ENCODE peak calls at places on chromosomes 13 and 19, in eight cellular contexts. D is upper lobe of right lung; Z is SW480; Y is iPS-NIHi11; V is B cell; G is HCT116; U is stimulated activated CD4-positive, alpha-beta T cell treated with anti-CD3 and anti-CD28 coated beads, Interleukin-4, amount 100 ng/mL, for 4 hours; R is NCI-H1436. K is an unnamed sample.

GRCh38 chr19:20661150-20661819 is at the start of gene ZNF626:
- DNase-seq in G (no peak), R (peak; percentile 87), Y (peak; percentile 89), D (peak; percentile 93), Z (no peak), U (peak; percentile 80), V (peak; percentile 96), K (peak; percentile 1)

GRCh38 chr13:59459972-59460371 is 703.8 kb downstream of the DIAPH3 start:
- DNase-seq in V (no peak), G (no peak), Z (no peak), D (no peak), U (no peak), R (no peak), Y (no peak), K (no peak)

GRCh38 chr13:39039033-39039432 is 777 bp downstream of the NHLRC3 start:
- DNase-seq in V (no peak), Z (no peak), D (no peak), Y (no peak), R (no peak), G (no peak), U (no peak), K (no peak)

GRCh38 chr13:99191900-99192399 is 8.7 kb upstream of the UBAC2 start:
- DNase-seq in V (no peak), Z (no peak), D (no peak), Y (no peak), G (no peak), R (no peak), U (no peak), K (no peak)

GRCh38 chr13:97567510-97568243 is 133.7 kb downstream of the RAP2A start:
- DNase-seq in G (peak; percentile 40), Z (peak; percentile 81), V (no peak), U (no peak), R (no peak), D (peak; percentile 77), Y (peak; percentile 62), K (no peak)

GRCh38 chr13:27704681-27705080 is 83.0 kb downstream of the POLR1D start:
- DNase-seq in V (no peak), R (no peak), Z (no peak), D (no peak), G (no peak), Y (no peak), U (no peak), K (no peak)

GRCh38 chr13:92941167-92941566 is 285.4 kb upstream of the GPC6 start:
- DNase-seq in U (no peak), G (no peak), Z (no peak), D (no peak), R (no peak), Y (no peak), V (no peak), K (no peak)

GRCh38 chr19:34555447-34555846 is 73.9 kb downstream of the WTIP start:
- DNase-seq in D (no peak), R (no peak), U (no peak), G (peak; percentile 24), V (no peak), Y (peak; percentile 63), Z (peak; percentile 46), K (no peak)

GRCh38 chr19:2877398-2878331 is 10.5 kb downstream of the ZNF556 start:
- DNase-seq in U (no peak), R (no peak), Z (no peak), Y (no peak), G (no peak), D (no peak), V (no peak), K (no peak)

GRCh38 chr13:64029343-64030093 is 2613.9 kb upstream of the PCDH20 start:
- DNase-seq in Z (no peak), Y (no peak), G (no peak), R (no peak), D (peak; percentile 67), V (no peak), U (no peak), K (no peak)

GRCh38 chr13:67967031-67967430 is 736.9 kb upstream of the PCDH9 start:
- DNase-seq in R (no peak), Z (no peak), U (no peak), D (no peak), V (no peak), Y (no peak), G (no peak), K (no peak)

GRCh38 chr13:51814071-51814470 is 10.1 kb upstream of the DHRS12 start:
- DNase-seq in V (no peak), Z (no peak), Y (no peak), U (no peak), D (no peak), G (no peak), R (no peak), K (no peak)

GRCh38 chr19:49058592-49058991 is 1.0 kb upstream of the CGB7 start:
- DNase-seq in U (no peak), Y (peak; percentile 56), G (no peak), Z (no peak), D (no peak), V (no peak), R (no peak), K (no peak)

GRCh38 chr19:5183616-5184015 is 157.0 kb downstream of the PTPRS start:
- DNase-seq in U (no peak), D (no peak), V (no peak), Y (no peak), Z (no peak), R (no peak), G (no peak), K (no peak)

GRCh38 chr13:24178847-24179845 is 18.6 kb downstream of the SPATA13 start:
- DNase-seq in R (no peak), Y (no peak), G (no peak), U (no peak), D (no peak), Z (no peak), V (no peak), K (no peak)

GRCh38 chr19:7242601-7243258 is 51.5 kb downstream of the INSR start:
- DNase-seq in Y (no peak), Z (no peak), D (no peak), R (no peak), U (no peak), G (no peak), V (no peak), K (no peak)

GRCh38 chr13:102286326-102286725 is 115.5 kb downstream of the FGF14 start:
- DNase-seq in G (no peak), U (no peak), Z (peak; percentile 6), V (no peak), D (no peak), R (no peak), Y (no peak), K (no peak)

GRCh38 chr19:35151273-35152065 is 3.1 kb upstream of the FXYD5 start:
- DNase-seq in U (no peak), R (no peak), D (no peak), V (no peak), G (no peak), Z (no peak), Y (no peak), K (no peak)

GRCh38 chr13:20191902-20192469 is 752 bp downstream of the GJB2 start:
- DNase-seq in G (no peak), Y (peak; percentile 47), R (no peak), D (no peak), V (no peak), U (no peak), Z (peak; percentile 66), K (no peak)

GRCh38 chr13:37869506-37869755 is 141 bp downstream of the TRPC4 start:
- DNase-seq in U (no peak), Z (no peak), V (no peak), Y (no peak), R (no peak), D (no peak), G (no peak), K (no peak)

GRCh38 chr13:90533866-90534265 is 813.6 kb upstream of the MIR17HG start:
- DNase-seq in D (no peak), V (no peak), U (no peak), Y (no peak), Z (no peak), R (no peak), G (no peak), K (no peak)

GRCh38 chr13:91185294-91185863 is 162.1 kb upstream of the MIR17HG start:
- DNase-seq in V (no peak), Y (no peak), Z (peak; percentile 21), D (no peak), U (no peak), R (no peak), G (peak; percentile 7), K (peak; percentile 5)

GRCh38 chr19:49328741-49329140 is 3.8 kb upstream of the SLC6A16 start:
- DNase-seq in R (no peak), Y (no peak), U (no peak), G (no peak), Z (no peak), V (no peak), D (no peak), K (no peak)

GRCh38 chr19:45872095-45872919 is 8.2 kb downstream of the FOXA3 start:
- DNase-seq in Z (no peak), Y (no peak), G (no peak), R (no peak), U (no peak), V (no peak), D (no peak), K (no peak)

GRCh38 chr13:78183737-78184136 is 265.1 kb upstream of the EDNRB start:
- DNase-seq in D (no peak), G (no peak), Z (no peak), V (no peak), R (no peak), Y (no peak), U (no peak), K (no peak)